ENCODE peak calls at places on chromosomes 2 and 18, in five cellular contexts. G is fibroblast of lung, B is HCT116, F is H9, M is H1. N is an unnamed sample.
A peak's percentile ranks its signal among the peaks of the same experiment; 100 is the strongest.

GRCh38 chr18:13028869-13029268 is 37.7 kb downstream of the CEP192 start:
- DNase-seq in F (no peak), B (no peak), G (no peak), M (no peak), N (no peak)

GRCh38 chr2:33373986-33374385 is 102.5 kb upstream of the RASGRP3 start:
- DNase-seq in F (no peak), M (no peak), G (peak; percentile 71), B (no peak), N (no peak)

GRCh38 chr18:64707052-64707451 is 558.2 kb upstream of the LINC00305 start:
- DNase-seq in G (no peak), F (no peak), M (no peak), B (no peak), N (no peak)

GRCh38 chr2:114685102-114685501 is 242.7 kb downstream of the DPP10 start:
- DNase-seq in B (no peak), G (no peak), F (no peak), M (no peak), N (no peak)

GRCh38 chr2:181456660-181457120 is 496 bp upstream of the ITGA4 start:
- DNase-seq in F (peak; percentile 57), B (no peak), M (no peak), G (peak; percentile 43), N (peak; percentile 55)

GRCh38 chr2:129008055-129008880 is 689.6 kb upstream of the HS6ST1 start:
- DNase-seq in B (no peak), M (no peak), G (peak; percentile 1), F (no peak), N (no peak)

GRCh38 chr2:239250216-239251071 is 150.4 kb downstream of the HDAC4 start:
- DNase-seq in M (no peak), F (no peak), B (no peak), G (no peak), N (no peak)

GRCh38 chr2:227412877-227413276 is 25.1 kb upstream of the SCYGR1 start:
- DNase-seq in M (no peak), G (no peak), B (no peak), F (no peak), N (no peak)

GRCh38 chr18:74609535-74609934 is 11.9 kb downstream of the ZNF407 start:
- DNase-seq in M (no peak), G (peak; percentile 71), B (no peak), F (no peak), N (no peak)

GRCh38 chr2:24711881-24712280 is 81.3 kb downstream of the PTRHD1 start:
- DNase-seq in G (no peak), M (no peak), B (no peak), F (no peak), N (no peak)

GRCh38 chr18:53764086-53764485 is 460.4 kb downstream of the MBD2 start:
- DNase-seq in F (no peak), B (no peak), G (no peak), M (no peak), N (no peak)

GRCh38 chr2:17793803-17794349 is 22.4 kb upstream of the MSGN1 start:
- DNase-seq in B (no peak), G (peak; percentile 27), F (no peak), M (no peak), N (no peak)

GRCh38 chr18:32049393-32050161 is 31.0 kb downstream of the RNF125 start:
- DNase-seq in G (peak; percentile 55), B (no peak), M (no peak), F (no peak), N (no peak)

GRCh38 chr2:233446616-233447305 is 92.5 kb downstream of the DGKD start:
- DNase-seq in F (no peak), B (no peak), M (no peak), G (no peak), N (no peak)

GRCh38 chr2:172446524-172447063 is 19.2 kb downstream of the ITGA6 start:
- DNase-seq in G (no peak), M (no peak), F (no peak), B (no peak), N (no peak)

GRCh38 chr18:77081387-77081773 is 51.2 kb downstream of the MBP start:
- DNase-seq in F (no peak), M (no peak), B (no peak), G (peak; percentile 93), N (no peak)

GRCh38 chr2:84899681-84900080 is 5.8 kb upstream of the TMSB10 start:
- DNase-seq in B (no peak), G (no peak), F (no peak), M (no peak), N (no peak)
- H3K4me1 ChIP-seq in B (peaks cover 4% of the 10 kb centered on the region), G (peaks cover 10% of the 10 kb centered on the region), F (no peaks in the 10 kb centered on the region), M (peaks cover 4% of the 10 kb centered on the region), N (peaks cover 26% of the 10 kb centered on the region)

DNA sequence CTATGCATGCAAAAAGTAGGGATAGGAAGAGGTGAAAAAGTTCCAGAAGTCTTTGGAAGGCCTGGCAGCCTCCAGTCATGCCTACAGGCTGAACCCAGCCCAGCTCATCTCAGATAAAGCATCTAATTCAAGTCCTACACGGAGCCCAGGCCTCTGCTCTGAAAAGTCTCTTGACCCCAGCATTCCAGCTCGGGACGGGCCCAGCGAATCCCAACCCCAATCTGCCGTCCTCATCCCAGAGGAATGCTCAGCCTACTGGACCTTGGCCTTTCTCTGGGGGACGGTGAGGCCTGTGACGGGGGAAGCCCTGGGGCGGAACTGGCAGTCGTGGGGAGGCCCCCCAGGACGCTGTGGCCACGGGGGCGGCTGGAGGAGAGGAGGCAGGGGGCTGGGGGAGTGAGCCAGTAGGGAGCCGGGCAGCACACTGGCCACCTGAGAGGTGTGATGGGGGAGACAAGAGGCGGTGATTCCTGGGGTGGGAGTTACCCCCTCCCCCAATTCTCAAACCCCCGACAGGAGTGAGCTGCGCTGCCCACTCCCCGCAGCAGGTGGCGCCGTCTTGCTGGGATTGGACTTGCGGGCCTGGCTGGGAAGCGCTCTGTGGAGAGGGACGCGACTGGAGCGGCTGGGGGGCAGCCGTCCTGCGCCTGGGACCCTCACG is 182.4 kb upstream of the HAAO start:
- DNase-seq in B (peak; percentile 6), G (peak; percentile 67), M (peak; percentile 56), F (peak; percentile 82), N (peak; percentile 65)
- H3K4me1 ChIP-seq in B (no peaks in the 10 kb centered on the region), G (peaks cover 22% of the 10 kb centered on the region), M (peaks cover 2% of the 10 kb centered on the region), F (no peaks in the 10 kb centered on the region), N (peaks cover 35% of the 10 kb centered on the region)

GRCh38 chr18:11908182-11909080 is at the start of gene MPPE1:
- DNase-seq in B (peak; percentile 48), F (peak; percentile 88), G (peak; percentile 88), M (peak; percentile 60), N (peak; percentile 88)

GRCh38 chr18:11906181-11906580 is 1.9 kb downstream of the MPPE1 start:
- DNase-seq in G (no peak), B (no peak), F (no peak), M (no peak), N (no peak)

GRCh38 chr18:11909081-11909410 is 929 bp upstream of the MPPE1 start:
- DNase-seq in G (no peak), B (no peak), F (no peak), M (no peak), N (no peak)

GRCh38 chr18:11906926-11907874 is 917 bp downstream of the MPPE1 start:
- DNase-seq in M (no peak), G (no peak), B (no peak), F (no peak), N (no peak)

GRCh38 chr18:11909597-11910026 is 1.5 kb upstream of the MPPE1 start:
- DNase-seq in F (no peak), B (no peak), M (no peak), G (peak; percentile 36), N (no peak)
- H3K4me1 ChIP-seq in F (peaks cover 4% of the 10 kb centered on the region), B (peaks cover 4% of the 10 kb centered on the region), M (peaks cover 6% of the 10 kb centered on the region), G (peaks cover 5% of the 10 kb centered on the region), N (peaks cover 8% of the 10 kb centered on the region)

DNA sequence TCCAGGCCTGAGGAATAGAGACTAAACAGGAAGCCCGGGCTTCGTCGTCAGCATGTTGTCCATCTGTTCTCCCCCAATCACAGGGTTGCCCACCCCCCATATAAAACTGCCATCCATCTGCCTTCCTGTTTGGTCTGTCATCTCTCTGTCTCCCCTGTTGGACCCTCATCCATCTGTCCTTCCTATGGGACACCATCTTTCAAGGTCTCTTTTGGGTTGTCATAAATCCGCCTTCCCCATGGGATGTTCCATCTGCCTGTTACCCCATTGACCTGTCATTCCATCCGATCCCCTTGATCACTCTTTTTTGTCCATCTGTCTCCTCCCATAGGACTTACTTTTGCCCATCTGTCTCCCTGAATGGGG is 108.4 kb upstream of the PKDCC start:
- DNase-seq in B (no peak), M (no peak), F (no peak), G (no peak), N (no peak)
- H3K4me1 ChIP-seq in B (no peaks in the 10 kb centered on the region), M (peaks cover 33% of the 10 kb centered on the region), F (peaks cover 15% of the 10 kb centered on the region), G (peaks cover 5% of the 10 kb centered on the region), N (no peaks in the 10 kb centered on the region)

GRCh38 chr18:9927392-9928063 is 13.7 kb downstream of the VAPA start:
- DNase-seq in F (no peak), M (no peak), G (no peak), B (no peak), N (no peak)
- H3K4me1 ChIP-seq in F (no peaks in the 10 kb centered on the region), M (peaks cover 14% of the 10 kb centered on the region), G (peaks cover 7% of the 10 kb centered on the region), B (peaks cover 7% of the 10 kb centered on the region), N (peaks cover 26% of the 10 kb centered on the region)